ENCODE peak calls at places on chromosomes 1 and 21, in six cellular contexts. Z is HCT116; I is PC-3; M is activated CD8-positive, alpha-beta T cell treated with anti-CD3 and anti-CD28 coated beads, Interleukin-2, amount 10 ng/mL, durations not matched to agents 7 days and 5 days; V is esophagus mucosa; Q is activated B cell treated with CpG ODN at 0.5 μM for 24 hours. Y is an unnamed sample.

GRCh38 chr1:202112864-202113689 is 9.6 kb upstream of the GPR37L1 start:
- ATAC-seq in Z (peak), M (no peak), V (peak), I (peak), Q (no peak), Y (peak)

GRCh38 chr1:3677411-3677944 is 25.2 kb downstream of the TP73 start:
- ATAC-seq in M (no peak), Z (no peak), V (no peak), I (no peak), Q (peak), Y (peak)

GRCh38 chr1:14968251-14968812 is 185.2 kb upstream of the TMEM51 start:
- ATAC-seq in I (peak), M (no peak), Z (no peak), Q (no peak), V (peak), Y (no peak)

GRCh38 chr1:183794084-183794483 is 10.8 kb upstream of the RGL1 start:
- ATAC-seq in V (no peak), M (no peak), Q (no peak), I (no peak), Z (no peak), Y (no peak)

GRCh38 chr1:39566441-39567137 is 10.0 kb downstream of the PABPC4 start:
- ATAC-seq in V (no peak), M (no peak), Q (no peak), I (no peak), Z (no peak), Y (no peak)

GRCh38 chr1:175209493-175209921 is 16.9 kb upstream of the KIAA0040 start:
- ATAC-seq in M (peak), Q (no peak), V (no peak), Z (no peak), I (no peak), Y (peak)

GRCh38 chr1:118986839-118987430 is 1.2 kb downstream of the TBX15 start:
- ATAC-seq in Q (no peak), M (no peak), V (no peak), I (no peak), Z (no peak), Y (no peak)

GRCh38 chr1:199041173-199041914 is 402.5 kb downstream of the PTPRC start:
- ATAC-seq in I (no peak), V (no peak), Z (no peak), M (peak), Q (peak), Y (peak)

GRCh38 chr1:64856564-64856963 is 109.8 kb downstream of the JAK1 start:
- ATAC-seq in I (no peak), V (peak), Z (no peak), Q (no peak), M (no peak), Y (no peak)

GRCh38 chr1:111850124-111850523 is 94.4 kb downstream of the DDX20 start:
- ATAC-seq in V (no peak), M (no peak), I (no peak), Q (no peak), Z (no peak), Y (no peak)

GRCh38 chr21:42654179-42654912 is 925 bp downstream of the PDE9A start:
- ATAC-seq in V (no peak), Z (peak), M (peak), I (no peak), Q (peak), Y (no peak)

GRCh38 chr1:110421159-110421777 is 13.8 kb upstream of the LAMTOR5 start:
- ATAC-seq in Q (no peak), V (peak), Z (no peak), I (peak), M (peak), Y (no peak)